ENCODE peak calls at places on chromosomes 2 and 18, in seven cellular contexts. Z, Q, H, E, I, O and F are unnamed samples.

GRCh38 chr2:85326406-85326945 is 1.3 kb downstream of the TGOLN2 start:
- DNase-seq in E (no peak), I (no peak), H (no peak), Q (peak; percentile 50), O (peak; percentile 77), Z (no peak), F (no peak)

GRCh38 chr2:240480834-240481623 is 45.6 kb downstream of the GPC1 start:
- DNase-seq in H (no peak), O (no peak), Q (no peak), I (no peak), E (peak; percentile 26), Z (no peak), F (no peak)

GRCh38 chr2:197081294-197081693 is 154.8 kb upstream of the PGAP1 start:
- DNase-seq in I (no peak), Z (no peak), H (no peak), Q (no peak), E (no peak), O (no peak), F (no peak)

GRCh38 chr2:105405291-105405690 is 6.4 kb upstream of the FHL2 start:
- DNase-seq in O (no peak), H (no peak), Z (no peak), I (no peak), Q (no peak), E (no peak), F (no peak)

GRCh38 chr2:192218347-192218746 is 23.6 kb upstream of the TMEFF2 start:
- DNase-seq in Z (no peak), Q (no peak), H (no peak), E (no peak), I (no peak), O (no peak), F (no peak)

GRCh38 chr2:160751021-160751420 is 257.4 kb upstream of the RBMS1 start:
- DNase-seq in I (no peak), O (no peak), E (no peak), H (no peak), Z (no peak), Q (no peak), F (no peak)

GRCh38 chr18:55588001-55588875 is at the start of gene TCF4:
- DNase-seq in I (peak; percentile 54), O (peak; percentile 67), Q (peak; percentile 30), E (peak; percentile 73), H (no peak), Z (peak; percentile 32), F (peak; percentile 79)

GRCh38 chr2:69366-70344 is 23.4 kb upstream of the FAM110C start:
- DNase-seq in I (no peak), O (peak; percentile 58), H (no peak), Z (no peak), E (peak; percentile 41), Q (peak; percentile 72), F (no peak)

GRCh38 chr2:205681836-205682238 is 464 bp upstream of the NRP2 start:
- DNase-seq in Z (no peak), E (peak; percentile 42), O (no peak), H (no peak), I (no peak), Q (no peak), F (peak; percentile 61)

GRCh38 chr2:108988796-108989713 is at the start of gene EDAR:
- DNase-seq in H (no peak), E (peak; percentile 88), O (peak; percentile 18), Z (no peak), Q (peak; percentile 81), I (no peak), F (peak; percentile 51)

GRCh38 chr2:105644174-105644980 is 100.3 kb upstream of the NCK2 start:
- DNase-seq in Q (no peak), I (no peak), H (no peak), O (no peak), E (no peak), Z (no peak), F (no peak)

GRCh38 chr2:191020221-191020741 is 6.3 kb upstream of the STAT1 start:
- DNase-seq in I (peak; percentile 90), H (peak; percentile 93), E (peak; percentile 96), Q (peak; percentile 97), Z (peak; percentile 86), O (peak; percentile 95), F (peak; percentile 94)
- TF ChIP-seq CTCF in I (no peak), H (no peak), E (peak; percentile 22), Q (peak; percentile 7), Z (no peak), O (no peak), F (no peak)

DNA sequence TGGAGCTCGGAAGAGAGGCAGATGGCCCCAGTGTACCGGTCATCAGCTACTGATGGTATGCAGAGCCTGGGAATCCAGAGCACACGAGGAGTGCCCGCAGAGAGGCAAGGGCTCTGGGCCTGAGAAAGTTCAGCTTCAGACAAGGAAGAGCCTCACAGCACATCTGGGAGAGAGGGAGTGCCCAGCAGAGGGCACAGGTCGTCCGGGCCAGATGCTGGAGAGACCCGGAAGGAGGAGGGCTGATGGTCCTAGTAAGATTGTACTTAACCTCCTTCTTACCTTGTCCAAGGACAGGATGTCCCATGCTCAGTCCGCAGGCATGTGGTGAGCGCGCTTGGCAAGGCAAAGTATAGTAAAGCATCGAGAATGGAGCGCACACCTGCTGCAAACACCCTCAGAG is 24.4 kb upstream of the CHMP1B start:
- DNase-seq in Z (no peak), O (no peak), E (peak; percentile 65), Q (peak; percentile 4), I (no peak), H (no peak), F (no peak)
- TF ChIP-seq CTCF in Z (no peak), O (peak; percentile 29), E (peak; percentile 49), Q (no peak), I (no peak), H (no peak), F (no peak)

GRCh38 chr18:27746241-27746640 is 430.7 kb downstream of the CDH2 start:
- DNase-seq in Z (no peak), H (no peak), Q (no peak), I (no peak), E (no peak), O (no peak), F (no peak)

GRCh38 chr18:27749189-27749588 is 427.7 kb downstream of the CDH2 start:
- DNase-seq in I (no peak), Q (no peak), Z (no peak), H (no peak), O (no peak), E (no peak), F (peak; percentile 5)

GRCh38 chr18:27752944-27753343 is 424.0 kb downstream of the CDH2 start:
- DNase-seq in E (no peak), I (no peak), H (no peak), O (no peak), Q (no peak), Z (no peak), F (no peak)

GRCh38 chr18:27748336-27748735 is 428.6 kb downstream of the CDH2 start:
- DNase-seq in E (no peak), Z (no peak), H (no peak), O (no peak), Q (no peak), I (no peak), F (no peak)

DNA sequence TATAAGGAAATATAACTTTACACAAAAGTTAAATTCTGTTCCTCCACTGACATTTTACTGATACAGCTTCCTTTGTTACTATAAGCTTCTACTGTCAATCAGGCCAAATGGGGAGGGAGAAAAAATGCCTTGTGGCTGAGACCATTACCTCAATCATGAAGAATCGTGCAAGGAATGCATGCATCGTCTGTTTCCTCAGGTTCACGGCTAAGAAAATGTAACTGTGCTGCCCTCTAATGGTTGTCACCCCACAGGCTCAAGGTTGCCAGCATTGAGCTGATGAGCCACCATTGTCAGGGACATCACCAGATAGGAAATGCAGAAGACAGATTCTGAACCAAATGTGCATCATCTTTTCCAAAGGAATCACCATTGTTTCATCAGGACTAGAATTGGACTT is 426.9 kb downstream of the CDH2 start:
- DNase-seq in I (no peak), O (no peak), E (peak; percentile 80), Q (peak; percentile 18), H (no peak), Z (no peak), F (peak; percentile 55)
- TF ChIP-seq CTCF in I (no peak), O (no peak), E (peak; percentile 90), Q (no peak), H (peak; percentile 26), Z (no peak), F (peak; percentile 72)

GRCh38 chr18:35972197-35973000 is at the start of gene RMP24:
- DNase-seq in O (peak; percentile 99), I (peak; percentile 91), Z (peak; percentile 88), Q (peak; percentile 97), E (peak; percentile 96), H (peak; percentile 89), F (peak; percentile 91)
- TF ChIP-seq CTCF in O (no peak), I (no peak), Z (no peak), Q (no peak), E (no peak), H (no peak), F (no peak)

GRCh38 chr2:39849982-39850526 is 71.0 kb upstream of the THUMPD2 start:
- DNase-seq in I (no peak), Z (no peak), Q (no peak), O (no peak), H (no peak), E (no peak), F (no peak)

GRCh38 chr2:39855856-39856255 is 76.8 kb upstream of the THUMPD2 start:
- DNase-seq in E (no peak), H (no peak), Q (no peak), I (no peak), O (no peak), Z (no peak), F (no peak)

GRCh38 chr2:39851251-39851650 is 72.2 kb upstream of the THUMPD2 start:
- DNase-seq in Z (no peak), E (no peak), Q (no peak), H (no peak), I (no peak), O (no peak), F (no peak)

DNA sequence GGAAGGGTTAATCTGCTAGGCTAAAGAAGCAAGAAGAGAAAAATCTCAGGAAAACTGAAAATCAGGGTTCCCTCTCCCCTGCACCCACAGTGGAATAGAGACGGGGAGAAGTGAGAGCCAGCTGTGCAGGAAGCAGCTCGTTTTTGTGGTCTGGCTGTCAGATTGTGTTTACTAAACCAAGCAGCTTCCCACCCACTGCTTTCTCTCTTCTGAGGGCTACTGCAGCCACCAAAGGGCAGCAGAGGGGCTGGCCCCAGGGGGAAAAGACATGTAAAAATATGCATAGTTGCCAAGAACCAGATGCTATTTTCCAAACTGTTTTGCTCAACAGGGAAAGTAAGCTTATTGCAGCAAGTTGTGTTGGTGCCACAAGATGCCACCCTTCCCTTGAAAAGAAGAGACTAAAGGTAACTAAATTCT is 72.6 kb upstream of the THUMPD2 start:
- DNase-seq in Z (no peak), Q (peak; percentile 25), I (no peak), H (peak; percentile 47), E (peak; percentile 38), O (no peak), F (peak; percentile 18)
- TF ChIP-seq CTCF in Z (no peak), Q (no peak), I (no peak), H (no peak), E (peak; percentile 20), O (no peak), F (no peak)

GRCh38 chr2:158034198-158034831 is 67.4 kb upstream of the UPP2 start:
- DNase-seq in H (no peak), O (peak; percentile 74), E (peak; percentile 67), I (no peak), Z (no peak), Q (peak; percentile 89), F (peak; percentile 33)
- TF ChIP-seq CTCF in H (peak; percentile 51), O (peak; percentile 65), E (peak; percentile 76), I (no peak), Z (no peak), Q (no peak), F (peak; percentile 51)

GRCh38 chr18:42030586-42031182 is 75.7 kb downstream of the PIK3C3 start:
- DNase-seq in O (peak; percentile 11), I (no peak), Q (no peak), Z (no peak), E (peak; percentile 68), H (no peak), F (peak; percentile 33)
- TF ChIP-seq CTCF in O (peak; percentile 21), I (no peak), Q (no peak), Z (no peak), E (peak; percentile 81), H (peak; percentile 77), F (peak; percentile 50)